ENCODE peak calls at places on chromosomes 16 and 17, in four cellular contexts. One of them, this sample, is unnamed.

GRCh38 chr17:7014995-7015586 is 2.7 kb downstream of the RNASEK start:
- DNase-seq in foreskin fibroblast: no peak
- DNase-seq in fibroblast of lung: peak
- DNase-seq in suprapubic skin: peak
- DNase-seq in this sample: no peak

GRCh38 chr16:88561485-88562369 is 8.5 kb upstream of the ZC3H18 start:
- DNase-seq in foreskin fibroblast: peak
- DNase-seq in fibroblast of lung: peak
- DNase-seq in suprapubic skin: no peak
- DNase-seq in this sample: peak

GRCh38 chr16:25257504-25257955 is at the start of gene ZKSCAN2:
- DNase-seq in foreskin fibroblast: peak
- DNase-seq in fibroblast of lung: peak
- DNase-seq in suprapubic skin: peak
- DNase-seq in this sample: peak

GRCh38 chr16:77951788-77952187 is 70.6 kb upstream of the CLEC3A start:
- DNase-seq in foreskin fibroblast: no peak
- DNase-seq in fibroblast of lung: no peak
- DNase-seq in suprapubic skin: no peak
- DNase-seq in this sample: peak

GRCh38 chr16:86252596-86252995 is 257.7 kb upstream of the FOXF1 start:
- DNase-seq in foreskin fibroblast: peak
- DNase-seq in fibroblast of lung: peak
- DNase-seq in suprapubic skin: no peak
- DNase-seq in this sample: peak

GRCh38 chr16:81335669-81336068 is 20.9 kb downstream of the GAN start:
- DNase-seq in foreskin fibroblast: no peak
- DNase-seq in fibroblast of lung: no peak
- DNase-seq in suprapubic skin: no peak
- DNase-seq in this sample: no peak

GRCh38 chr16:67537636-67538591 is 9.3 kb downstream of the RIPOR1 start:
- DNase-seq in foreskin fibroblast: no peak
- DNase-seq in fibroblast of lung: no peak
- DNase-seq in suprapubic skin: no peak
- DNase-seq in this sample: peak

GRCh38 chr16:56848955-56849689 is 15.9 kb upstream of the SLC12A3 start:
- DNase-seq in foreskin fibroblast: peak
- DNase-seq in fibroblast of lung: peak
- DNase-seq in suprapubic skin: no peak
- DNase-seq in this sample: no peak

GRCh38 chr16:83085660-83086059 is 458.9 kb downstream of the CDH13 start:
- DNase-seq in foreskin fibroblast: no peak
- DNase-seq in fibroblast of lung: no peak
- DNase-seq in suprapubic skin: no peak
- DNase-seq in this sample: no peak

GRCh38 chr16:72120026-72120425 is 26.4 kb downstream of the DHX38 start:
- DNase-seq in foreskin fibroblast: no peak
- DNase-seq in fibroblast of lung: no peak
- DNase-seq in suprapubic skin: no peak
- DNase-seq in this sample: no peak

GRCh38 chr16:10405386-10405939 is 19.6 kb downstream of the ATF7IP2 start:
- DNase-seq in foreskin fibroblast: no peak
- DNase-seq in fibroblast of lung: peak
- DNase-seq in suprapubic skin: no peak
- DNase-seq in this sample: no peak

GRCh38 chr17:60163108-60163784 is 13.5 kb downstream of the CA4 start:
- DNase-seq in foreskin fibroblast: no peak
- DNase-seq in fibroblast of lung: no peak
- DNase-seq in suprapubic skin: no peak
- DNase-seq in this sample: no peak

GRCh38 chr16:77993111-77993571 is 29.2 kb upstream of the CLEC3A start:
- DNase-seq in foreskin fibroblast: peak
- DNase-seq in fibroblast of lung: peak
- DNase-seq in suprapubic skin: no peak
- DNase-seq in this sample: no peak

GRCh38 chr17:48194097-48194550 is 86.6 kb downstream of the SNX11 start:
- DNase-seq in foreskin fibroblast: peak
- DNase-seq in fibroblast of lung: peak
- DNase-seq in suprapubic skin: no peak
- DNase-seq in this sample: no peak

GRCh38 chr16:51154271-51155171 is 3.5 kb upstream of the SALL1 start:
- DNase-seq in foreskin fibroblast: no peak
- DNase-seq in fibroblast of lung: peak
- DNase-seq in suprapubic skin: no peak
- DNase-seq in this sample: no peak

GRCh38 chr16:77208382-77208781 is 9.2 kb downstream of the SYCE1L start:
- DNase-seq in foreskin fibroblast: no peak
- DNase-seq in fibroblast of lung: no peak
- DNase-seq in suprapubic skin: no peak
- DNase-seq in this sample: no peak

GRCh38 chr16:54152362-54153239 is 134.0 kb downstream of the IRX3 start:
- DNase-seq in foreskin fibroblast: no peak
- DNase-seq in fibroblast of lung: no peak
- DNase-seq in suprapubic skin: no peak
- DNase-seq in this sample: no peak

GRCh38 chr16:67528870-67529638 is 425 bp downstream of the RIPOR1 start:
- DNase-seq in foreskin fibroblast: no peak
- DNase-seq in fibroblast of lung: peak
- DNase-seq in suprapubic skin: no peak
- DNase-seq in this sample: peak

GRCh38 chr17:19023209-19023999 is 18.8 kb upstream of the FAM83G start:
- DNase-seq in foreskin fibroblast: no peak
- DNase-seq in fibroblast of lung: no peak
- DNase-seq in suprapubic skin: no peak
- DNase-seq in this sample: no peak

GRCh38 chr16:66717112-66717675 is 20.7 kb upstream of the CMTM4 start:
- DNase-seq in foreskin fibroblast: peak
- DNase-seq in fibroblast of lung: peak
- DNase-seq in suprapubic skin: no peak
- DNase-seq in this sample: no peak

GRCh38 chr17:41678907-41679739 is 9.6 kb upstream of the EIF1 start:
- DNase-seq in foreskin fibroblast: peak
- DNase-seq in fibroblast of lung: peak
- DNase-seq in suprapubic skin: no peak
- DNase-seq in this sample: peak
- TF ChIP-seq CTCF in foreskin fibroblast: no peak
- TF ChIP-seq CTCF in fibroblast of lung: no peak
- TF ChIP-seq CTCF in suprapubic skin: no peak
- TF ChIP-seq CTCF in this sample: peak

DNA sequence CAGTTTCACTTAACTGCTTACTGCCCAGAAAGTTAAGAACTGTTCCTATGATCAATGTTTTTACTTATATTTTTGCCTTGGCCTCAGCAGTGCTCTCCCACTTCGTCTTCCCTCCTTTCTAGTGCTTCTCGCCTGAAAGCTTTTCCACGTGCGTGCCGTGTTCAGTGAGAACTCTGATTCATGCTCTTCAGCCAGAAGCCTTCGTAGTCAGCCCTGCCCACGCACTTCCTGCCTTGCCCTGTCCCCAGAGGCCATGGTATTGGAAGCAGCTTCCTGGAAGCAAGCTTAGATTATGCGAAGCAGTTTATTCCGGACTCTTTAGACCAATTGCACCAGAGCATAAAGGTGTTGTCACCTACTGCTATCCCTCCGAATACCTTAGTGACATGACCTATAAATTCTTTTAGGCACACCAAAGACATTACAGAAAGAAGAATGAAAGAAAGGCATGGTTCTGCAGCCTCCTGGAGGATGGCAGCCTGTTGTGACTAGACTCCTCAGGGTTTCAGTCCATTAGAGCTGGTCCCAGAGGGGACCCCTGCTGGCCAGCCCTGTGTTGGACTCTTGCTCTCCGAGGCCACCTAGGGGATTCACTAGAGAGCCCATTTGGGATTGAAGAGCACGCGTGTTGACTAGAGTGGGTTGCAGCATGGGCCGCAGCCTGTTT is 105.2 kb downstream of the RPTOR start:
- DNase-seq in foreskin fibroblast: peak
- DNase-seq in fibroblast of lung: peak
- DNase-seq in suprapubic skin: no peak
- DNase-seq in this sample: peak
- TF ChIP-seq CTCF in foreskin fibroblast: peak
- TF ChIP-seq CTCF in fibroblast of lung: peak
- TF ChIP-seq CTCF in suprapubic skin: no peak
- TF ChIP-seq CTCF in this sample: peak

GRCh38 chr16:84953051-84953746 is 58.1 kb downstream of the ZDHHC7 start:
- DNase-seq in foreskin fibroblast: no peak
- DNase-seq in fibroblast of lung: no peak
- DNase-seq in suprapubic skin: no peak
- DNase-seq in this sample: no peak

GRCh38 chr16:84948855-84949610 is 62.3 kb downstream of the ZDHHC7 start:
- DNase-seq in foreskin fibroblast: no peak
- DNase-seq in fibroblast of lung: no peak
- DNase-seq in suprapubic skin: no peak
- DNase-seq in this sample: no peak

GRCh38 chr16:84949776-84950436 is 61.4 kb downstream of the ZDHHC7 start:
- DNase-seq in foreskin fibroblast: no peak
- DNase-seq in fibroblast of lung: no peak
- DNase-seq in suprapubic skin: no peak
- DNase-seq in this sample: no peak

GRCh38 chr16:84952335-84953050 is 58.8 kb downstream of the ZDHHC7 start:
- DNase-seq in foreskin fibroblast: peak
- DNase-seq in fibroblast of lung: peak
- DNase-seq in suprapubic skin: no peak
- DNase-seq in this sample: peak

GRCh38 chr16:84950906-84951305 is 60.4 kb downstream of the ZDHHC7 start:
- DNase-seq in foreskin fibroblast: no peak
- DNase-seq in fibroblast of lung: no peak
- DNase-seq in suprapubic skin: no peak
- DNase-seq in this sample: peak
- TF ChIP-seq CTCF in foreskin fibroblast: no peak
- TF ChIP-seq CTCF in fibroblast of lung: peak
- TF ChIP-seq CTCF in suprapubic skin: no peak
- TF ChIP-seq CTCF in this sample: peak

DNA sequence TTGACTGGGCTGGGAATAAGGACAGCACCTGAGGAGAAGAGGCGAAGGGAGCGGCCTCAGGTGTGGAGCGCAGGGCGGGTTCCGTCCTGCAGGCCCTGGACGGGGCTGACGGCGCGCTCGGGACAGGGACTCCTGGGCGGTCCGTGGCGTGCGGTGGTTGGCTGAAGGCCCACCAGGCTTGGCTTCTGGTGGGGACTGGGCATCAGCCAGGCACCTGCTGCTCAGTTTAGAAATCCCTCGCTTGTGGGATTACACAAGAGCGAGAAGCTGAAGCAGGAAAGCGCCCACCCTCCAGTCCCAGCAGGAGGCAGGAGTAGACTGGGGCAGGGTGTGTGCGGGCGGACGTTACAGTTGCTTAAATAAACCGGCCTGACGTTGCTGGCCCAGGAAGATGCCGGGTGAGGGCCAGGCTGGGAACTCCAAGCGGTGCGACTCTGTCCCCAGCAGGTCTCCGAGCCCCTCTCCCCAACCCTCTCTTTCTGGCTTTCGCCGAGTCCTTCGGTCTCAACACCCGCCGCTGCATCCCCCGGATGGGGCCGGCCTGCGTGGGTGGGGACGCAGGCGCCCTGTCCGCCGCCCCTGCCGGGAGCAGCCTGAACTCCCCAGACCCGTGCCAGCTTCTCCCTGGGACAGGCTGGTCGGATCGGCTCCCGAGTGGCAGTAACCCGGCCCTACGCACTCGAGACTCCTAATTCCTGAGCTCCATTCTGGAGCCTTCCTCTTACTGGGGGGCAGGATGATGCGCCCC is 639 bp downstream of the MIF4GD start:
- DNase-seq in foreskin fibroblast: peak
- DNase-seq in fibroblast of lung: peak
- DNase-seq in suprapubic skin: peak
- DNase-seq in this sample: peak
- TF ChIP-seq CTCF in foreskin fibroblast: peak
- TF ChIP-seq CTCF in fibroblast of lung: peak
- TF ChIP-seq CTCF in suprapubic skin: no peak
- TF ChIP-seq CTCF in this sample: peak

GRCh38 chr16:28597692-28598261 is 927 bp upstream of the SULT1A2 start:
- DNase-seq in foreskin fibroblast: no peak
- DNase-seq in fibroblast of lung: no peak
- DNase-seq in suprapubic skin: no peak
- DNase-seq in this sample: no peak
- TF ChIP-seq CTCF in foreskin fibroblast: no peak
- TF ChIP-seq CTCF in fibroblast of lung: no peak
- TF ChIP-seq CTCF in suprapubic skin: no peak
- TF ChIP-seq CTCF in this sample: no peak

GRCh38 chr17:74748529-74749261 is at the start of gene NHERF1:
- DNase-seq in foreskin fibroblast: peak
- DNase-seq in fibroblast of lung: peak
- DNase-seq in suprapubic skin: peak
- DNase-seq in this sample: peak
- TF ChIP-seq CTCF in foreskin fibroblast: no peak
- TF ChIP-seq CTCF in fibroblast of lung: no peak
- TF ChIP-seq CTCF in suprapubic skin: no peak
- TF ChIP-seq CTCF in this sample: no peak

GRCh38 chr16:1335996-1336395 is 2.6 kb downstream of the BAIAP3 start:
- DNase-seq in foreskin fibroblast: no peak
- DNase-seq in fibroblast of lung: no peak
- DNase-seq in suprapubic skin: no peak
- DNase-seq in this sample: no peak
- TF ChIP-seq CTCF in foreskin fibroblast: no peak
- TF ChIP-seq CTCF in fibroblast of lung: no peak
- TF ChIP-seq CTCF in suprapubic skin: no peak
- TF ChIP-seq CTCF in this sample: no peak

GRCh38 chr16:183005-183404 is 2.7 kb downstream of the HBQ1 start:
- DNase-seq in foreskin fibroblast: no peak
- DNase-seq in fibroblast of lung: no peak
- DNase-seq in suprapubic skin: no peak
- DNase-seq in this sample: no peak

GRCh38 chr16:180921-181667 is 835 bp downstream of the HBQ1 start:
- DNase-seq in foreskin fibroblast: peak
- DNase-seq in fibroblast of lung: peak
- DNase-seq in suprapubic skin: peak
- DNase-seq in this sample: peak

GRCh38 chr16:180101-180920 is at the start of gene HBQ1:
- DNase-seq in foreskin fibroblast: no peak
- DNase-seq in fibroblast of lung: peak
- DNase-seq in suprapubic skin: no peak
- DNase-seq in this sample: no peak

GRCh38 chr16:179431-179830 is 828 bp upstream of the HBQ1 start:
- DNase-seq in foreskin fibroblast: no peak
- DNase-seq in fibroblast of lung: no peak
- DNase-seq in suprapubic skin: no peak
- DNase-seq in this sample: no peak

DNA sequence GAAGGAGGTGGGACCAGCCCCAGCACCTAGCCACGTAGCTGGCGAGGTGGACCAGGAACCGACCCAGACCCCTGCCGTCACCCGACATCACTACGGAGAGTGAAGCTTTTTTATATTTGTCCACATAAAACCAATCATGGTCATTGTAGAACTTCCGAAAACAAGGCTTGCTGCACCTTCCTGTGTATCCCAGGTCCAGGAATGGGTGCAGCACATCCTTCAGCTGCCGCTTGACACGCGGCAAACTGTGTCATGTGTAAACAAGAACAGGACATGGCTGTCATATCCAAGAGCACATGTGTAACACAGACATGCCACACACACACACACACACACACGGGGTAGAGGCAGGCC is 1.4 kb downstream of the HBQ1 start:
- DNase-seq in foreskin fibroblast: no peak
- DNase-seq in fibroblast of lung: peak
- DNase-seq in suprapubic skin: no peak
- DNase-seq in this sample: no peak
- TF ChIP-seq CTCF in foreskin fibroblast: no peak
- TF ChIP-seq CTCF in fibroblast of lung: no peak
- TF ChIP-seq CTCF in suprapubic skin: no peak
- TF ChIP-seq CTCF in this sample: no peak